ENCODE peak calls at places on chromosomes 5 and 9, in eight cellular contexts. Y is fibroblast of mammary gland, B is hepatocyte, E is BJ, M is AG10803, Z is astrocyte of the spinal cord, T is mucosa of descending colon, I is stomach. A is an unnamed sample.

GRCh38 chr5:5009240-5009639 is 130.9 kb upstream of the ADAMTS16 start:
- DNase-seq in Y (peak), E (no peak), M (peak), B (no peak), T (no peak), I (no peak), Z (no peak), A (no peak)

GRCh38 chr9:93303258-93303771 is 119.4 kb downstream of the WNK2 start:
- DNase-seq in Z (no peak), Y (no peak), I (no peak), T (no peak), B (no peak), E (no peak), M (no peak), A (no peak)

GRCh38 chr5:115160975-115161475 is 8.7 kb downstream of the TRIM36 start:
- DNase-seq in Y (no peak), M (no peak), T (no peak), B (no peak), I (no peak), E (no peak), Z (no peak), A (no peak)

GRCh38 chr9:129347323-129348120 is 169.5 kb upstream of the IER5L start:
- DNase-seq in E (no peak), T (no peak), B (no peak), M (peak), I (no peak), Y (peak), Z (no peak), A (no peak)

GRCh38 chr5:134507495-134507894 is 18.0 kb upstream of the JADE2 start:
- DNase-seq in I (no peak), Y (no peak), T (peak), Z (no peak), B (no peak), M (no peak), E (no peak), A (no peak)

GRCh38 chr9:77833686-77834429 is 185.7 kb upstream of the GNA14 start:
- DNase-seq in Y (no peak), E (no peak), M (peak), T (no peak), B (no peak), I (no peak), Z (no peak), A (no peak)

GRCh38 chr9:12889402-12890106 is 114.7 kb downstream of the LURAP1L start:
- DNase-seq in M (no peak), Y (peak), Z (no peak), I (no peak), B (no peak), T (no peak), E (no peak), A (no peak)

GRCh38 chr5:134509308-134510040 is 16.0 kb upstream of the JADE2 start:
- DNase-seq in B (peak), I (peak), E (peak), Z (peak), T (no peak), Y (peak), M (peak), A (no peak)

GRCh38 chr9:76415731-76416130 is 21.5 kb upstream of the RFK start:
- DNase-seq in M (peak), E (no peak), I (peak), Y (peak), B (no peak), T (no peak), Z (peak), A (no peak)

GRCh38 chr5:139462582-139463276 is at the start of gene ECSCR:
- DNase-seq in Z (peak), T (no peak), B (no peak), I (no peak), E (no peak), Y (no peak), M (no peak), A (no peak)

GRCh38 chr9:120344230-120344629 is 235.7 kb downstream of the CDK5RAP2 start:
- DNase-seq in Z (peak), M (peak), E (peak), B (peak), Y (peak), I (no peak), T (no peak), A (peak)

GRCh38 chr5:173497685-173498084 is 118.8 kb downstream of the BOD1 start:
- DNase-seq in E (no peak), Z (no peak), T (no peak), Y (no peak), M (no peak), B (no peak), I (no peak), A (no peak)

GRCh38 chr9:34337404-34337803 is 8.0 kb downstream of the NUDT2 start:
- DNase-seq in I (no peak), M (peak), B (no peak), T (no peak), E (no peak), Y (no peak), Z (peak), A (no peak)

DNA sequence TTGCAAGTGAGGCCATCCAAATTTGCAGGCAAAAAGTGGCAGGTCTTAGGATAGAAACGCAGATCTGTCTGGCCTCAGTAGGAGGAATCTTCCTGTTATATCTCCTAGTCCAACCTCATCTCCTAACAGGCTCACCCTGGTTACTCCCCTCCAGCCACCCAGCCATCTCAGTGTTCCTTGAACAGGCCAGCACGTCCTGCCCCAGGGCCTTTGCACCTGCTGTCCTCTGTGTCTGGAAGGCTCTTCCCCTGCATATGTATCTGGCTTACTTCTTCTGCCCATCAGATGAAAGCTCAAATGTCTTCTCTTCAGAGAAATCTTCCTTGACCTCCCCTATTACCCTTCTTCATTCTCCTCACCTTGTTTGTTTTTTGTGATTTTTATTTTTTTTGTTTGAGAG is 107.3 kb upstream of the ALDH1B1 start:
- DNase-seq in T (no peak), M (no peak), Y (no peak), Z (no peak), E (no peak), I (no peak), B (no peak), A (no peak)
- H3K4me3 ChIP-seq in T (no peak), M (no peak), Y (no peak), Z (no peak), E (no peak), I (no peak), B (no peak), A (no peak)

GRCh38 chr9:73080110-73080683 is 71.5 kb upstream of the ANXA1 start:
- DNase-seq in I (no peak), B (no peak), M (no peak), Y (no peak), T (peak), Z (no peak), E (no peak), A (no peak)

GRCh38 chr9:73077625-73078030 is 74.0 kb upstream of the ANXA1 start:
- DNase-seq in E (no peak), T (peak), I (no peak), Z (no peak), Y (no peak), B (no peak), M (no peak), A (no peak)

GRCh38 chr9:73083519-73083918 is 68.1 kb upstream of the ANXA1 start:
- DNase-seq in I (no peak), E (no peak), Y (no peak), B (no peak), T (no peak), M (no peak), Z (no peak), A (no peak)

GRCh38 chr9:73081979-73082657 is 69.5 kb upstream of the ANXA1 start:
- DNase-seq in M (peak), B (peak), Z (peak), I (no peak), E (no peak), T (peak), Y (peak), A (no peak)

DNA sequence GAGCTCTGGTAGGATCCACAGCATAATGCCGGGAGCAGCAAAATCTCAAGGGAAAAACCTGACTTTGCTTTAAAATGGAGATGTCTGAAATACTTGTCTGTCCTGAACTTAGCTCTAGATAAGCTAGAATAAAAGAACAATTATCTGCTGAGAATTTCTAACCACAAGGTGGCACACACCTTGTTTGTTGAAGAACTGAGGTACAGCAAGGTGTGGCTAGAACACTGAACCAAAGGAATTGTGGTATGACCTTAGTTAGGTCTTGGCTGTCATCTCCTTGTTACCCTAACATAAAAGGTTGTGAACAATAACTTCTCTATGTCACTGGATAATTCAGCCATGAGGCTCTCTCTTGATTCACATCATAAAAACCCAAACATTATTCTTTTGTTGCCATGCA is 72.3 kb upstream of the ANXA1 start:
- DNase-seq in T (peak), E (no peak), I (no peak), Y (no peak), B (no peak), Z (no peak), M (no peak), A (no peak)
- TF ChIP-seq CTCF in T (no peak), E (peak), I (no peak), Y (no peak), B (peak), Z (no peak), M (no peak), A (peak)

GRCh38 chr9:123551636-123552203 is 195.7 kb downstream of the CRB2 start:
- DNase-seq in M (no peak), Y (no peak), B (no peak), E (no peak), T (no peak), Z (peak), I (no peak), A (no peak)
- H3K4me3 ChIP-seq in M (no peak), Y (no peak), B (no peak), E (no peak), T (no peak), Z (no peak), I (no peak), A (no peak)

GRCh38 chr9:131477367-131477766 is 25.4 kb upstream of the POMT1 start:
- DNase-seq in B (no peak), T (no peak), Z (no peak), M (no peak), I (no peak), Y (no peak), E (no peak), A (no peak)
- TF ChIP-seq CTCF in B (no peak), T (no peak), Z (no peak), M (no peak), I (no peak), Y (no peak), E (no peak), A (no peak)

GRCh38 chr9:117706421-117707150 is 2.4 kb downstream of the TLR4 start:
- DNase-seq in B (peak), T (no peak), Y (peak), I (no peak), M (peak), Z (peak), E (no peak), A (no peak)
- H3K4me3 ChIP-seq in B (no peak), T (no peak), Y (no peak), I (peak), M (peak), Z (peak), E (peak), A (no peak)

DNA sequence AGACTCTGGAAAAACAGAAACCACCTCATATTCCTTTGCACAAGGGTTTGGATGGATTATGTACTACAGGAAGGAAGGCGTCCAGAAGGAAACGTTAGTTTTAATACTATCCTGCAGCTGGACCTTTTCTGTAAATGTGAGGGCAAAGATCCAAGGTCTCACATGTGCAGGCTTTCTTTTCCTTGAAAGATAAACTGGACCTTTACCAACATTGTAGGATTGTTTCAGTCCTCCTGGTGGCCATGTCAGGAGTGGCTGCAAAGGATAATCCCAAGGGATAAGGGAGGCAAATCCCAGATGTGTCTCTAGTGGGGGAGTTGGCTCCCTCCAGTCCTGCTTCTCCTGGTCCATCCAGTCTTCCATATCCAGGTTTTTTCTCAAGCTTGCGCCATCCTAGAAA is 397.5 kb downstream of the HTR1A start:
- DNase-seq in E (no peak), B (no peak), Z (no peak), Y (no peak), T (no peak), M (no peak), I (no peak), A (no peak)
- TF ChIP-seq CTCF in E (no peak), B (no peak), Z (no peak), Y (no peak), T (no peak), M (no peak), I (no peak), A (peak)